ENCODE peak calls at places on chromosomes 16 and 17, in four cellular contexts. Y, A, G and C are unnamed samples.

GRCh38 chr17:68346448-68346847 is 55.2 kb downstream of the ARSG start:
- DNase-seq in Y (peak; percentile 62), A (no peak), G (no peak), C (no peak)

GRCh38 chr16:87207965-87208364 is 109.2 kb downstream of the C16orf95 start:
- DNase-seq in Y (no peak), A (no peak), G (no peak), C (no peak)

GRCh38 chr17:40909755-40910154 is 24.7 kb upstream of the KRT20 start:
- DNase-seq in Y (no peak), A (no peak), G (no peak), C (no peak)

GRCh38 chr16:20322696-20323095 is 4.6 kb downstream of the GP2 start:
- DNase-seq in Y (no peak), A (no peak), G (no peak), C (no peak)

GRCh38 chr16:89345663-89346150 is 128.2 kb downstream of the ZNF778 start:
- DNase-seq in Y (no peak), A (no peak), G (no peak), C (no peak)

GRCh38 chr17:32929288-32929574 is 1.3 kb downstream of the TMEM98 start:
- DNase-seq in Y (no peak), A (peak; percentile 56), G (no peak), C (no peak)

GRCh38 chr16:31093132-31093703 is 1.4 kb downstream of the VKORC1 start:
- DNase-seq in Y (peak; percentile 33), A (peak; percentile 10), G (no peak), C (peak; percentile 63)

GRCh38 chr16:35733971-35734702 is 2274.7 kb downstream of the TP53TG3F start:
- DNase-seq in Y (no peak), A (no peak), G (no peak), C (no peak)

GRCh38 chr17:67993998-67994361 is 2.3 kb downstream of the C17orf58 start:
- DNase-seq in Y (no peak), A (no peak), G (no peak), C (no peak)

GRCh38 chr17:74924250-74924948 is at the start of gene OTOP2:
- DNase-seq in Y (peak; percentile 25), A (no peak), G (peak; percentile 25), C (no peak)

GRCh38 chr16:68275611-68276191 is 11.4 kb downstream of the SLC7A6 start:
- DNase-seq in Y (no peak), A (no peak), G (no peak), C (no peak)

GRCh38 chr17:16419929-16420271 is 4.5 kb downstream of the TRPV2 start:
- DNase-seq in Y (no peak), A (no peak), G (no peak), C (no peak)

GRCh38 chr17:46977348-46977747 is 1.7 kb downstream of the RPRML start:
- DNase-seq in Y (peak; percentile 19), A (peak; percentile 69), G (no peak), C (peak; percentile 65)

GRCh38 chr16:87541004-87541881 is 48.4 kb upstream of the ZCCHC14 start:
- DNase-seq in Y (peak; percentile 33), A (no peak), G (no peak), C (no peak)

GRCh38 chr16:62597874-62598273 is 561.6 kb upstream of the CDH8 start:
- DNase-seq in Y (no peak), A (no peak), G (no peak), C (no peak)

GRCh38 chr17:79482719-79483118 is 128.1 kb downstream of the RBFOX3 start:
- DNase-seq in Y (no peak), A (no peak), G (no peak), C (no peak)

GRCh38 chr16:2190659-2191445 is 5.6 kb downstream of the CASKIN1 start:
- DNase-seq in Y (no peak), A (no peak), G (no peak), C (no peak)

GRCh38 chr17:77478899-77479298 is 338.1 kb downstream of the SEC14L1 start:
- DNase-seq in Y (no peak), A (no peak), G (no peak), C (no peak)

GRCh38 chr17:77479817-77480508 is 339.2 kb downstream of the SEC14L1 start:
- DNase-seq in Y (no peak), A (no peak), G (no peak), C (no peak)

GRCh38 chr17:77476920-77477805 is 336.4 kb downstream of the SEC14L1 start:
- DNase-seq in Y (peak; percentile 65), A (peak; percentile 60), G (peak; percentile 89), C (no peak)

GRCh38 chr17:77479372-77479781 is 338.6 kb downstream of the SEC14L1 start:
- DNase-seq in Y (no peak), A (no peak), G (no peak), C (no peak)

GRCh38 chr17:77478281-77478680 is 337.5 kb downstream of the SEC14L1 start:
- DNase-seq in Y (no peak), A (no peak), G (no peak), C (no peak)
- H3K4me1 ChIP-seq in Y (peaks cover 80% of the 10 kb centered on the region), A (peaks cover 78% of the 10 kb centered on the region), G (peaks cover 91% of the 10 kb centered on the region), C (no peaks in the 10 kb centered on the region)

DNA sequence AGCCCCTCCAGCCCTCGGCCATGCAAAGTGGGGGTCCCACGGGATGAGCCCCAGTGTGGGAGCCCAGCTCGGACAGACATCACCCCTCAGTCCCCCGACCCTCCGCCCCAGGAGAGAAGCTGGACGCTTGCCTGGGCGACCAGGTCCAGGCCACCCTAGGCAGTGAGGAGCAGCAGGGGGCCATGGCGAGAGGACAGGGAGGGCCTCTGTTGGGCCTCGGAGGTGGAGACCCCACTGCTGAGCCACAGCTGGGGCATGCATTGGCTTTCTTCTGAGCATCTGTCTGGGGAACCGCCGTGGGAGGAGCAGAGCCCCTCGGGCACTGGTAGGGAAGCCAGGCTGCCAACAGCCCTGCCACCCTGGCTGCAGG is 13.0 kb downstream of the ACTG1 start:
- DNase-seq in Y (no peak), A (no peak), G (no peak), C (no peak)
- H3K9me3 ChIP-seq in Y (no peaks in the 10 kb centered on the region), A (no peaks in the 10 kb centered on the region), G (no peaks in the 10 kb centered on the region), C (no peaks in the 10 kb centered on the region)

GRCh38 chr17:9285602-9286001 is 264.3 kb downstream of the NTN1 start:
- DNase-seq in Y (no peak), A (no peak), G (no peak), C (no peak)
- H3K4me3 ChIP-seq in Y (no peak overlapping the region), A (no peak overlapping the region), G (no peak overlapping the region), C (no peak overlapping the region)

DNA sequence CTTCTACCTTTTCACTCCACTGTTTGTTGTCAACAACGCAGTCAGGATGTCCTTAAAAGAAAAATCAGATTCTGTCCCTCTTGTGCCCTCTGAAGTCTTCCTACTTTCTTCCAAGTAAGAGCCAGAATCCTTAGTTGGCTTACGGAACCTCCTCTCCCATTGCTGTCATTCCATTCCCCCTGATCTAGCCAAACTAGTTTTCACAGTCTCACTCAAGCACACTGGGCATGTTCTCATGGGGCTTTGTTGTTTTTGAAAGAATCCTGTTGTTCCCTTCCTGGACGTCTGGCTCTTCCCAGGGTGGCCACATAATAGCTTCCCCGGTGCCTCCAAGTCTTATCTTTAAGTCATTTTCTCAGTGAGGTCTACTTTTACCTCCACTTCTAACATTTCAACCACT is 158.6 kb upstream of the ELAC2 start:
- DNase-seq in Y (no peak), A (no peak), G (no peak), C (no peak)
- H3K4me1 ChIP-seq in Y (no peaks in the 10 kb centered on the region), A (no peaks in the 10 kb centered on the region), G (no peaks in the 10 kb centered on the region), C (no peaks in the 10 kb centered on the region)

DNA sequence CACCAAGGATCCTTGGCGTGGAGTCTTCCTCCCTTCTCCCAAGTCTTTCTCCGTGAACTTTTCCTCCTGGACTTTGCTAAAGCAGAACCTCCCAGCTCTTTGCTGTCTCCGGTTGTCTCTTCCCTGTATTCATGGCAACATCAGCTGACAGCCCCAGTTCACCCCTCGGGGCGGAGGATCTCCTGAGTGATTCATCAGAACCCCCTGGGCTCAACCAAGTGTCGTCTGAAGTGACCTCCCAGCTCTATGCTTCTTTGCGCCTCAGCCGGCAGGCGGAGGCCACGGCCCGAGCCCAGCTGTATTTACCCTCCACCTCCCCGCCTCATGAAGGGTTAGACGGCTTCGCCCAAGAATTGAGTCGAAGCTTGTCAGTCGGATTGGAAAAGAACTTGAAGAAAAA is 943 bp downstream of the CNTROB start:
- DNase-seq in Y (peak; percentile 57), A (peak; percentile 36), G (peak; percentile 45), C (peak; percentile 64)
- H3K9me3 ChIP-seq in Y (no peaks in the 10 kb centered on the region), A (no peaks in the 10 kb centered on the region), G (no peaks in the 10 kb centered on the region), C (no peaks in the 10 kb centered on the region)

DNA sequence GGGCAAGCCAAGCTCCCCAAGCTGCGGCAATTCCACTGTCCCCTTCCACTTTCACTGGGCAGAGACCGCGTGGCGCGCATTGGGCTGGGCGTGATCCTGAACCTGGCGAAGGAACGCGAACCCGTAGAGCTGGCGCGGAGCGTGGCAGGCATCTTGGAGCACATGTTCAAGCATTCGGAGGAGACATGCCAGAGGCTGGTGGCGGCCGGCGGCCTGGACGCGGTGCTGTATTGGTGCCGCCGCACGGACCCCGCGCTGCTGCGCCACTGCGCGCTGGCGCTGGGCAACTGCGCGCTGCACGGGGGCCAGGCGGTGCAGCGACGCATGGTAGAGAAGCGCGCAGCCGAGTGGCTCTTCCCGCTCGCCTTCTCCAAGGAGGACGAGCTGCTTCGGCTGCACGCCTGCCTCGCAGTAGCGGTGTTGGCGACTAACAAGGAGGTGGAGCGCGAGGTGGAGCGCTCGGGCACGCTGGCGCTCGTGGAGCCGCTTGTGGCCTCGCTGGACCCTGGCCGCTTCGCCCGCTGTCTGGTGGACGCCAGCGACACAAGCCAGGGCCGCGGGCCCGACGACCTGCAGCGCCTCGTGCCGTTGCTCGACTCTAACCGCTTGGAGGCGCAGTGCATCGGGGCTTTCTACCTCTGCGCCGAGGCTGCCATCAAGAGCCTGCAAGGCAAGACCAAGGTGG is 9.8 kb downstream of the SARM1 start:
- DNase-seq in Y (peak; percentile 47), A (peak; percentile 74), G (no peak), C (no peak)
- H3K4me3 ChIP-seq in Y (no peak overlapping the region), A (peak overlapping the region; percentile 2), G (no peak overlapping the region), C (no peak overlapping the region)

GRCh38 chr17:78325076-78325712 is 34.7 kb downstream of the SOCS3 start:
- DNase-seq in Y (peak; percentile 49), A (no peak), G (peak; percentile 89), C (no peak)
- H3K4me1 ChIP-seq in Y (peaks cover 30% of the 10 kb centered on the region), A (peaks cover 13% of the 10 kb centered on the region), G (peaks cover 26% of the 10 kb centered on the region), C (no peaks in the 10 kb centered on the region)

DNA sequence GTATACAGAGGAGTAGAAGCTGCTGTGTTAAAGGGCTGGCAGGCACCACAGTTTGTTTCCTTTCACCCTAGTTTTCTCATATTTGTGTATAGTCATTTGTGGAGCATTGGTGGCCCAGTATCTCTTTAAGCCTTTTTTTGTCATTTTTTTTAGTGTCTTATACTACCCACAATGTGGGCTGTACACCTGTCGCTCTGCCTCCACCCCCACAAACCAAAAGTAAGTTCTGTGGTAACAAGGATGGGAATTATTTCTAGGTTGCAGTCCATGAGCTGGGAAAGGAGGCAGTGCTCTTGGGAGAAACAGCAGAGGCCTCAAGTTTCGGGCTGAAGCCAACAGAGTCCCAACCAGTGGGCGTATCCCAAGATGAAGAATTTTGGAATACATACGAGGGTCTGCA is 6.2 kb downstream of the ZNF75A start:
- DNase-seq in Y (no peak), A (no peak), G (no peak), C (no peak)
- H3K9me3 ChIP-seq in Y (peaks cover 88% of the 10 kb centered on the region), A (peaks cover 3% of the 10 kb centered on the region), G (peaks cover 55% of the 10 kb centered on the region), C (peaks cover 3% of the 10 kb centered on the region)

GRCh38 chr16:49652441-49653175 is 203.3 kb downstream of the ZNF423 start:
- DNase-seq in Y (no peak), A (no peak), G (no peak), C (no peak)

GRCh38 chr16:49653577-49653976 is 202.3 kb downstream of the ZNF423 start:
- DNase-seq in Y (no peak), A (no peak), G (no peak), C (no peak)

GRCh38 chr16:49651226-49651625 is 204.7 kb downstream of the ZNF423 start:
- DNase-seq in Y (no peak), A (no peak), G (no peak), C (no peak)

GRCh38 chr16:49650603-49651002 is 205.3 kb downstream of the ZNF423 start:
- DNase-seq in Y (no peak), A (no peak), G (no peak), C (no peak)

GRCh38 chr16:49651980-49652379 is 203.9 kb downstream of the ZNF423 start:
- DNase-seq in Y (no peak), A (no peak), G (no peak), C (no peak)
- H3K4me3 ChIP-seq in Y (no peak overlapping the region), A (no peak overlapping the region), G (no peak overlapping the region), C (no peak overlapping the region)